ENCODE peak calls at places on chromosome 3, in eight cellular contexts. F, A, K, Q, W, R, T and Y are unnamed samples.

GRCh38 chr3:80696280-80696679 is 928.5 kb upstream of the ROBO1 start:
- DNase-seq in F (peak; percentile 19), A (no peak), K (no peak), Q (no peak), W (no peak), R (no peak), T (no peak), Y (no peak)

GRCh38 chr3:120302361-120302760 is 17.3 kb upstream of the GPR156 start:
- DNase-seq in F (no peak), A (no peak), K (no peak), Q (peak; percentile 76), W (no peak), R (no peak), T (no peak), Y (no peak)

GRCh38 chr3:59698091-59698490 is 648.3 kb upstream of the CFAP20DC start:
- DNase-seq in F (no peak), A (no peak), K (no peak), Q (no peak), W (no peak), R (peak; percentile 0), T (no peak), Y (no peak)

GRCh38 chr3:32105291-32106131 is 909 bp upstream of the GPD1L start:
- DNase-seq in F (no peak), A (no peak), K (peak; percentile 40), Q (peak; percentile 68), W (no peak), R (no peak), T (no peak), Y (no peak)

GRCh38 chr3:71208273-71209095 is 375.0 kb downstream of the FOXP1 start:
- DNase-seq in F (peak; percentile 14), A (no peak), K (no peak), Q (peak; percentile 42), W (no peak), R (peak; percentile 66), T (no peak), Y (no peak)

GRCh38 chr3:142447308-142447851 is 457 bp downstream of the XRN1 start:
- DNase-seq in F (peak; percentile 53), A (peak; percentile 9), K (peak; percentile 59), Q (peak; percentile 58), W (peak; percentile 19), R (peak; percentile 77), T (no peak), Y (peak; percentile 21)

GRCh38 chr3:36736327-36736726 is 28.0 kb downstream of the DCLK3 start:
- DNase-seq in F (no peak), A (no peak), K (no peak), Q (no peak), W (no peak), R (no peak), T (no peak), Y (no peak)

GRCh38 chr3:52379610-52380009 is 63.5 kb downstream of the DNAH1 start:
- DNase-seq in F (no peak), A (no peak), K (no peak), Q (no peak), W (no peak), R (no peak), T (no peak), Y (no peak)

GRCh38 chr3:147359177-147360062 is 46.9 kb downstream of the ZIC4 start:
- DNase-seq in F (peak; percentile 62), A (no peak), K (no peak), Q (no peak), W (no peak), R (no peak), T (no peak), Y (no peak)

GRCh38 chr3:66372681-66373350 is 128.0 kb downstream of the LRIG1 start:
- DNase-seq in F (peak; percentile 67), A (no peak), K (peak; percentile 67), Q (peak; percentile 15), W (no peak), R (peak; percentile 73), T (no peak), Y (no peak)

GRCh38 chr3:132669256-132669777 is 9.2 kb downstream of the UBA5 start:
- DNase-seq in F (no peak), A (no peak), K (no peak), Q (no peak), W (no peak), R (no peak), T (no peak), Y (no peak)

GRCh38 chr3:69090021-69090420 is 5.3 kb downstream of the ARL6IP5 start:
- DNase-seq in F (no peak), A (no peak), K (no peak), Q (peak; percentile 84), W (no peak), R (no peak), T (no peak), Y (no peak)

GRCh38 chr3:128145279-128145678 is 8.0 kb upstream of the EEFSEC start:
- DNase-seq in F (no peak), A (no peak), K (no peak), Q (no peak), W (no peak), R (no peak), T (no peak), Y (no peak)

GRCh38 chr3:72629191-72629611 is 219.0 kb downstream of the SHQ1 start:
- DNase-seq in F (no peak), A (no peak), K (no peak), Q (no peak), W (no peak), R (no peak), T (peak; percentile 22), Y (no peak)

GRCh38 chr3:11060500-11061251 is 68.1 kb downstream of the SLC6A1 start:
- DNase-seq in F (peak; percentile 84), A (no peak), K (peak; percentile 61), Q (peak; percentile 66), W (no peak), R (peak; percentile 15), T (peak; percentile 41), Y (peak; percentile 11)

GRCh38 chr3:113111308-113111707 is 100.0 kb upstream of the BOC start:
- DNase-seq in F (peak; percentile 75), A (no peak), K (peak; percentile 35), Q (no peak), W (no peak), R (no peak), T (no peak), Y (peak; percentile 56)

GRCh38 chr3:128481438-128481942 is 11.5 kb downstream of the GATA2 start:
- DNase-seq in F (peak; percentile 45), A (no peak), K (no peak), Q (no peak), W (no peak), R (no peak), T (no peak), Y (no peak)

GRCh38 chr3:123678108-123678511 is 93.3 kb upstream of the HACD2 start:
- DNase-seq in F (peak; percentile 19), A (no peak), K (no peak), Q (peak; percentile 79), W (no peak), R (no peak), T (no peak), Y (no peak)

GRCh38 chr3:132595036-132595435 is 2.0 kb upstream of the ACKR4 start:
- DNase-seq in F (peak; percentile 29), A (no peak), K (no peak), Q (peak; percentile 82), W (no peak), R (no peak), T (no peak), Y (no peak)

GRCh38 chr3:170418422-170419300 is at the start of gene CLDN11:
- DNase-seq in F (peak; percentile 50), A (no peak), K (no peak), Q (peak; percentile 55), W (no peak), R (peak; percentile 50), T (no peak), Y (no peak)

GRCh38 chr3:140386357-140387100 is 291.3 kb upstream of the TRIM42 start:
- DNase-seq in F (no peak), A (no peak), K (no peak), Q (no peak), W (no peak), R (no peak), T (no peak), Y (no peak)

GRCh38 chr3:175940243-175940642 is 1081.1 kb downstream of the NAALADL2 start:
- DNase-seq in F (no peak), A (no peak), K (no peak), Q (peak; percentile 62), W (no peak), R (no peak), T (no peak), Y (no peak)

GRCh38 chr3:94066829-94067470 is 4.1 kb downstream of the NSUN3 start:
- DNase-seq in F (no peak), A (no peak), K (no peak), Q (peak; percentile 63), W (no peak), R (no peak), T (no peak), Y (no peak)

GRCh38 chr3:12993623-12994356 is 79.4 kb downstream of the IQSEC1 start:
- DNase-seq in F (peak; percentile 70), A (no peak), K (peak; percentile 32), Q (no peak), W (no peak), R (peak; percentile 28), T (no peak), Y (no peak)

GRCh38 chr3:34174740-34175139 is 376.3 kb downstream of the PDCD6IP start:
- DNase-seq in F (peak; percentile 83), A (no peak), K (no peak), Q (no peak), W (no peak), R (peak; percentile 60), T (no peak), Y (no peak)

GRCh38 chr3:173653781-173654180 is 256.2 kb downstream of the NLGN1 start:
- DNase-seq in F (no peak), A (no peak), K (no peak), Q (peak; percentile 35), W (no peak), R (no peak), T (no peak), Y (no peak)

GRCh38 chr3:136584728-136585127 is 167.4 kb downstream of the STAG1 start:
- DNase-seq in F (no peak), A (no peak), K (no peak), Q (peak; percentile 21), W (no peak), R (no peak), T (no peak), Y (no peak)

GRCh38 chr3:150145659-150146058 is 175.0 kb upstream of the PFN2 start:
- DNase-seq in F (no peak), A (no peak), K (no peak), Q (peak; percentile 85), W (no peak), R (no peak), T (no peak), Y (no peak)

GRCh38 chr3:59339818-59340217 is 290.0 kb upstream of the CFAP20DC start:
- DNase-seq in F (no peak), A (no peak), K (no peak), Q (no peak), W (no peak), R (no peak), T (no peak), Y (no peak)

GRCh38 chr3:38150780-38151528 is 12.5 kb downstream of the MYD88 start:
- DNase-seq in F (no peak), A (no peak), K (peak; percentile 28), Q (no peak), W (no peak), R (no peak), T (no peak), Y (no peak)

GRCh38 chr3:43346990-43347749 is 60.8 kb downstream of the SNRK start:
- DNase-seq in F (no peak), A (no peak), K (peak; percentile 47), Q (no peak), W (no peak), R (no peak), T (no peak), Y (peak; percentile 88)

GRCh38 chr3:193023218-193023617 is 105.6 kb upstream of the MB21D2 start:
- DNase-seq in F (no peak), A (no peak), K (no peak), Q (no peak), W (no peak), R (no peak), T (no peak), Y (peak; percentile 2)

GRCh38 chr3:12662593-12663310 is 1.2 kb downstream of the RAF1 start:
- DNase-seq in F (peak; percentile 68), A (no peak), K (peak; percentile 49), Q (peak; percentile 67), W (no peak), R (peak; percentile 38), T (no peak), Y (peak; percentile 46)

GRCh38 chr3:18425641-18426403 is 683 bp upstream of the SATB1 start:
- DNase-seq in F (peak; percentile 44), A (peak; percentile 61), K (peak; percentile 82), Q (no peak), W (peak; percentile 62), R (peak; percentile 88), T (peak; percentile 14), Y (peak; percentile 85)